ENCODE peak calls at places on chromosomes 11 and 22, in seven cellular contexts. P, W, X, Q, G, K and A are unnamed samples.

GRCh38 chr11:10937416-10937815 is 79.6 kb upstream of the ZBED5 start:
- DNase-seq in K (no peak), G (no peak), P (no peak), X (no peak), W (no peak), Q (no peak), A (no peak)

GRCh38 chr11:68994161-68994890 is 13.5 kb upstream of the MRGPRD start:
- DNase-seq in Q (no peak), G (no peak), X (no peak), P (no peak), W (no peak), K (no peak), A (no peak)

GRCh38 chr22:24201681-24202590 is 20.6 kb downstream of the SUSD2 start:
- DNase-seq in P (no peak), Q (no peak), X (no peak), G (no peak), W (no peak), K (peak), A (no peak)

GRCh38 chr11:130890039-130890745 is 26.1 kb downstream of the SNX19 start:
- DNase-seq in Q (no peak), X (no peak), K (no peak), P (no peak), W (no peak), G (no peak), A (no peak)

GRCh38 chr22:29816128-29816527 is 21.9 kb downstream of the ASCC2 start:
- DNase-seq in G (no peak), K (peak), X (no peak), Q (peak), W (no peak), P (peak), A (peak)

GRCh38 chr22:50310949-50311444 is 3.6 kb upstream of the PLXNB2 start:
- DNase-seq in Q (no peak), G (no peak), X (no peak), W (no peak), P (no peak), K (no peak), A (no peak)

GRCh38 chr22:42684462-42685195 is 35.4 kb upstream of the CYB5R3 start:
- DNase-seq in W (no peak), P (peak), Q (no peak), G (no peak), X (no peak), K (no peak), A (no peak)

GRCh38 chr11:106101370-106101769 is 23.9 kb downstream of the AASDHPPT start:
- DNase-seq in Q (no peak), K (no peak), P (no peak), W (no peak), G (no peak), X (no peak), A (no peak)

GRCh38 chr22:49300951-49301397 is 526.7 kb downstream of the BRD1 start:
- DNase-seq in P (no peak), W (no peak), G (no peak), X (no peak), Q (no peak), K (no peak), A (no peak)

GRCh38 chr22:22988150-22988549 is 82.2 kb upstream of the GNAZ start:
- DNase-seq in G (no peak), K (no peak), Q (no peak), X (no peak), P (no peak), W (no peak), A (no peak)

GRCh38 chr22:39252461-39253391 is 7.9 kb upstream of the PDGFB start:
- DNase-seq in Q (no peak), X (no peak), G (no peak), W (no peak), K (no peak), P (no peak), A (no peak)

GRCh38 chr11:43583548-43583947 is 97.0 kb upstream of the HSD17B12 start:
- DNase-seq in P (no peak), K (no peak), X (no peak), Q (no peak), W (no peak), G (no peak), A (no peak)

GRCh38 chr22:30208631-30209603 is 37.6 kb downstream of the LIF start:
- DNase-seq in W (no peak), P (peak), Q (peak), X (no peak), K (no peak), G (peak), A (peak)

GRCh38 chr11:115711021-115711420 is 206.8 kb upstream of the CADM1 start:
- DNase-seq in G (no peak), P (no peak), K (no peak), W (no peak), Q (no peak), X (no peak), A (no peak)

GRCh38 chr22:39013923-39014722 is at the start of gene APOBEC3C:
- DNase-seq in P (peak), W (no peak), K (peak), G (peak), Q (peak), X (peak), A (peak)

GRCh38 chr22:26229910-26230309 is 60.6 kb downstream of the SEZ6L start:
- DNase-seq in W (no peak), Q (no peak), X (no peak), K (no peak), P (no peak), G (no peak), A (no peak)

GRCh38 chr11:33000181-33000580 is 15.5 kb upstream of the DEPDC7 start:
- DNase-seq in W (no peak), K (peak), X (no peak), Q (no peak), P (no peak), G (peak), A (no peak)

GRCh38 chr11:121909571-121909970 is 206.4 kb downstream of the BLID start:
- DNase-seq in K (no peak), G (no peak), W (no peak), Q (no peak), X (no peak), P (no peak), A (no peak)

GRCh38 chr22:23820748-23821211 is 18.0 kb downstream of the DERL3 start:
- DNase-seq in Q (no peak), G (no peak), K (no peak), P (no peak), W (no peak), X (no peak), A (no peak)

GRCh38 chr22:27800250-27801131 is 1.1 kb downstream of the MN1 start:
- DNase-seq in Q (no peak), W (no peak), G (no peak), K (peak), X (no peak), P (no peak), A (no peak)

GRCh38 chr11:57094206-57094940 is 87.4 kb upstream of the LRRC55 start:
- DNase-seq in Q (no peak), P (no peak), W (no peak), X (no peak), G (no peak), K (peak), A (no peak)